ENCODE peak calls at places on chromosomes 5 and 9, in nine cellular contexts. K is tibial nerve; V is psoas muscle; I is CD14-positive monocyte; E is GM20000; H is left ventricle myocardium inferior; B is activated CD8-positive, alpha-beta T cell treated with anti-CD3 and anti-CD28 coated beads for 36 hours; T is AG09319; Z is AG09309. F is an unnamed sample.

GRCh38 chr9:6055213-6055612 is 39.8 kb upstream of the RANBP6 start:
- DNase-seq in V (no peak), E (peak; percentile 39), I (peak; percentile 58), B (peak; percentile 58), H (no peak), K (no peak), Z (peak; percentile 97), T (peak; percentile 90), F (peak; percentile 24)

GRCh38 chr5:66516535-66516934 is 79.7 kb upstream of the MAST4 start:
- DNase-seq in H (no peak), T (no peak), Z (no peak), I (no peak), E (no peak), V (no peak), K (no peak), B (no peak), F (no peak)

GRCh38 chr9:137082222-137082924 is 4.4 kb upstream of the MAN1B1 start:
- DNase-seq in I (no peak), E (no peak), T (no peak), B (no peak), Z (no peak), K (no peak), H (no peak), V (no peak), F (no peak)

GRCh38 chr5:78157001-78157400 is 137.5 kb downstream of the AP3B1 start:
- DNase-seq in Z (no peak), B (no peak), K (no peak), E (no peak), I (no peak), V (no peak), H (no peak), T (no peak), F (no peak)

GRCh38 chr5:148909766-148910165 is 83.4 kb downstream of the ADRB2 start:
- DNase-seq in T (no peak), I (no peak), H (no peak), E (no peak), B (no peak), V (no peak), Z (no peak), K (no peak), F (no peak)

GRCh38 chr5:102975457-102976182 is 144.3 kb downstream of the GIN1 start:
- DNase-seq in T (no peak), K (no peak), Z (no peak), V (no peak), B (no peak), E (no peak), H (no peak), I (no peak), F (no peak)

GRCh38 chr9:130616451-130616850 is 37.1 kb downstream of the FUBP3 start:
- DNase-seq in V (no peak), Z (no peak), H (no peak), T (no peak), E (no peak), B (no peak), I (no peak), K (no peak), F (no peak)

GRCh38 chr9:130235558-130236435 is 29.8 kb upstream of the HMCN2 start:
- DNase-seq in K (peak; percentile 51), H (peak; percentile 65), V (peak; percentile 67), Z (no peak), B (peak; percentile 80), I (no peak), E (peak; percentile 81), T (no peak), F (peak; percentile 83)

GRCh38 chr9:135928731-135929655 is 21.6 kb upstream of the CAMSAP1 start:
- DNase-seq in I (no peak), H (no peak), K (no peak), T (no peak), V (no peak), E (no peak), B (no peak), Z (no peak), F (no peak)

GRCh38 chr5:72441861-72442540 is 65.2 kb downstream of the ZNF366 start:
- DNase-seq in I (no peak), B (no peak), E (no peak), H (no peak), T (peak; percentile 77), K (no peak), Z (peak; percentile 89), V (no peak), F (no peak)

DNA sequence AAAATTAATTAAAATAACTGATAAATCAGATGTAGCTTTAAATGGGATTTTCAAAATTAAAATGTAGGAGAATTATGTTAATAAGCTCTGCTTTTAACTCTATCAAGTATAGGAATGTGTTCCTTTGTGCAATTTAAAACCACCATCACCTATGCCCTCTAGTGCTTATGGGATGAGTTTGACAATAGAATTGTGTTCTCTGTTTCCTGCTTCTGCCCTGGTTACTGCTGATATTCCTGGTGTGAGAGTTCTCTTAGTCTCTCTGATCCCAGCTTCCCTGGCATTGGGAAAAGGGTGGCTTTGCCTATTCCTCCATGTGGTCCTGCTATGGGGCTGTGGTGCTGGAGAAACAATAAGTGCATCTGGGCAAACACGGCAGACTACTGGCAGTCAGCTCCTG is 8.1 kb downstream of the LRRTM2 start:
- DNase-seq in H (no peak), Z (no peak), I (no peak), E (no peak), V (no peak), B (no peak), K (no peak), T (no peak), F (no peak)
- TF ChIP-seq CTCF in H (no peak), Z (no peak), I (no peak), E (no peak), V (no peak), B (no peak), K (no peak), T (no peak), F (no peak)

DNA sequence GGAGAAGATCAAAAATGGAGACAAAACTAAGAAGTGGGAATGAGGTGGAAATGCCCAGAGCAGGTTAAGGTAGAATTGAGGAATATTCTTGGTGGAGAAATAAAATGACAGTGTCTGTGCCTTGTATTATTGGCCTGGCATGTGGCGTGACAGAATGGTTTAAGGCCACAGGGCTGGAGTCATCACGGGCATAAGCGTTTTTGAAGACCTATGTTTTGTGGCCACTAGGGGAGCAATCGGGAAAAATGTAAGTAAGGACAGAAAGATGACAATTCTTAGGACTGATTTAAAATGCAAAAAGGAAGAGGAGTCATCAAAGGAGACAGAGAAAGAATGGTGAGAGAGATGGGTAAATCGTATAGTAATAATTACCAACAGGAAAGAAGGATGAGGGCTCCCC is 72.2 kb upstream of the EPB41L4A start:
- DNase-seq in H (no peak), I (no peak), T (no peak), Z (no peak), K (no peak), E (no peak), V (no peak), B (no peak), F (no peak)
- TF ChIP-seq CTCF in H (peak; percentile 30), I (peak; percentile 34), T (peak; percentile 24), Z (peak; percentile 42), K (no peak), E (no peak), V (peak; percentile 5), B (peak; percentile 32), F (no peak)

DNA sequence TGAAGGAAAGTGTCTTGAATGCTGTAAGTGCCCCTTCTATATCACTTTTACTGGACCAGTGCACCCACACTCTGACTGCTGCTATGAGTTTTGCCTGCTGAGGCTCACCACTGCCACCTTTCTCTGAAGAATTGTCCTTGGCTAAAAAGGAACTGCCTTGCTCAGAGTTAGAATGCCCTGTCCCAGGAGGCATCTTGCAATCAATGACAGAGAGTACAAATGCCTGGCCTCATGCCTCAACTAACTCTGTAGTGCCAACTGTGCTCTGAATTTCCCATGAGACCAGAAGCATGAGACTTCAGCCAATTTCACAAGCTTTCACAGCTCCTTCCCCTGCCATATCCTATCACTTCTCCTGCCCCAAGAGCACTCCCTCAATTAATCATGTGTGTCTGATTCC is 569.7 kb downstream of the ZNF608 start:
- DNase-seq in Z (no peak), E (no peak), I (no peak), V (no peak), B (no peak), H (peak; percentile 28), K (no peak), T (no peak), F (no peak)
- TF ChIP-seq CTCF in Z (no peak), E (no peak), I (no peak), V (peak; percentile 22), B (no peak), H (peak; percentile 53), K (no peak), T (peak; percentile 2), F (no peak)

GRCh38 chr5:74897049-74897448 is 30.9 kb upstream of the FAM169A start:
- DNase-seq in K (no peak), T (no peak), E (no peak), B (no peak), H (no peak), V (no peak), I (no peak), Z (no peak), F (no peak)

GRCh38 chr5:74894351-74894750 is 28.2 kb upstream of the FAM169A start:
- DNase-seq in V (no peak), Z (no peak), E (no peak), K (no peak), T (no peak), H (no peak), I (no peak), B (no peak), F (no peak)

GRCh38 chr5:74892921-74893320 is 26.7 kb upstream of the FAM169A start:
- DNase-seq in I (no peak), E (no peak), B (no peak), Z (no peak), K (no peak), V (no peak), T (no peak), H (no peak), F (no peak)

GRCh38 chr5:74895906-74896305 is 29.7 kb upstream of the FAM169A start:
- DNase-seq in E (no peak), V (no peak), K (no peak), B (no peak), I (no peak), T (peak; percentile 28), H (peak; percentile 77), Z (peak; percentile 29), F (no peak)
- TF ChIP-seq CTCF in E (no peak), V (no peak), K (no peak), B (no peak), I (no peak), T (no peak), H (no peak), Z (no peak), F (no peak)

GRCh38 chr9:23934291-23934690 is 108.3 kb upstream of the ELAVL2 start:
- DNase-seq in B (no peak), I (no peak), T (no peak), H (no peak), E (no peak), V (no peak), Z (no peak), K (no peak), F (no peak)
- TF ChIP-seq CTCF in B (no peak), I (no peak), T (no peak), H (no peak), E (no peak), V (no peak), Z (no peak), K (no peak), F (no peak)